ENCODE peak calls at places on chromosome 20, in six cellular contexts. I is LoVo, A is hepatic stellate cell, S is kidney, V is HEK293T, J is NAMALWA. K is an unnamed sample.

GRCh38 chr20:14717124-14718004 is 380.0 kb upstream of the FLRT3 start:
- DNase-seq in I (peak), A (no peak), S (no peak), V (no peak), J (no peak), K (no peak)

GRCh38 chr20:61185181-61185580 is 66.9 kb upstream of the CDH4 start:
- DNase-seq in I (no peak), A (no peak), S (no peak), V (no peak), J (no peak), K (no peak)

GRCh38 chr20:1775117-1775516 is 117.5 kb upstream of the SIRPG start:
- DNase-seq in I (no peak), A (no peak), S (no peak), V (no peak), J (no peak), K (no peak)

GRCh38 chr20:64256282-64256947 is 867 bp downstream of the PCMTD2 start:
- DNase-seq in I (no peak), A (no peak), S (no peak), V (no peak), J (no peak), K (no peak)

GRCh38 chr20:42483694-42484303 is 705.9 kb downstream of the PTPRT start:
- DNase-seq in I (no peak), A (no peak), S (no peak), V (peak), J (peak), K (peak)

GRCh38 chr20:14481863-14482262 is 144.5 kb upstream of the FLRT3 start:
- DNase-seq in I (no peak), A (peak), S (no peak), V (no peak), J (no peak), K (no peak)

GRCh38 chr20:24468401-24469115 is 871 bp upstream of the SYNDIG1 start:
- DNase-seq in I (no peak), A (no peak), S (peak), V (no peak), J (no peak), K (no peak)

GRCh38 chr20:52145587-52145986 is 46.0 kb downstream of the ZFP64 start:
- DNase-seq in I (no peak), A (no peak), S (no peak), V (no peak), J (no peak), K (no peak)

GRCh38 chr20:44208770-44209169 is 1.8 kb downstream of the OSER1 start:
- DNase-seq in I (no peak), A (no peak), S (no peak), V (no peak), J (peak), K (no peak)

GRCh38 chr20:56941101-56941686 is 312.1 kb downstream of the TFAP2C start:
- DNase-seq in I (no peak), A (no peak), S (no peak), V (no peak), J (no peak), K (no peak)

GRCh38 chr20:21554985-21555384 is 41.1 kb upstream of the NKX2-2 start:
- DNase-seq in I (no peak), A (no peak), S (no peak), V (no peak), J (no peak), K (no peak)

GRCh38 chr20:20664795-20665194 is 47.6 kb downstream of the RALGAPA2 start:
- DNase-seq in I (peak), A (no peak), S (no peak), V (peak), J (peak), K (peak)

GRCh38 chr20:62011938-62012534 is 53.6 kb downstream of the TAF4 start:
- DNase-seq in I (no peak), A (no peak), S (peak), V (no peak), J (no peak), K (no peak)

GRCh38 chr20:53122853-53123252 is 150.7 kb downstream of the TSHZ2 start:
- DNase-seq in I (no peak), A (no peak), S (no peak), V (no peak), J (no peak), K (no peak)

GRCh38 chr20:48295966-48296421 is 510.7 kb upstream of the SULF2 start:
- DNase-seq in I (no peak), A (peak), S (no peak), V (no peak), J (no peak), K (peak)

GRCh38 chr20:38485041-38485440 is 12.4 kb downstream of the RALGAPB start:
- DNase-seq in I (no peak), A (no peak), S (no peak), V (no peak), J (no peak), K (no peak)

GRCh38 chr20:33662172-33662571 is at the start of gene C20orf144:
- DNase-seq in I (no peak), A (no peak), S (peak), V (no peak), J (no peak), K (no peak)

GRCh38 chr20:33443006-33443511 is 504 bp downstream of the SNTA1 start:
- DNase-seq in I (no peak), A (peak), S (peak), V (peak), J (no peak), K (peak)

GRCh38 chr20:63580796-63581461 is 6.9 kb upstream of the HELZ2 start:
- DNase-seq in I (no peak), A (peak), S (no peak), V (peak), J (peak), K (peak)

GRCh38 chr20:49637238-49637637 is 69.3 kb upstream of the PTGIS start:
- DNase-seq in I (no peak), A (no peak), S (no peak), V (no peak), J (no peak), K (no peak)

GRCh38 chr20:58112017-58112781 is 116.3 kb downstream of the ANKRD60 start:
- DNase-seq in I (peak), A (peak), S (no peak), V (no peak), J (no peak), K (no peak)

GRCh38 chr20:23143986-23144695 is 58.0 kb upstream of the CD93 start:
- DNase-seq in I (no peak), A (no peak), S (peak), V (no peak), J (no peak), K (no peak)

GRCh38 chr20:46701986-46702385 is 7.5 kb upstream of the SLC2A10 start:
- DNase-seq in I (no peak), A (no peak), S (no peak), V (no peak), J (no peak), K (no peak)

GRCh38 chr20:18587665-18588553 is at the start of gene DTD1:
- DNase-seq in I (peak), A (peak), S (peak), V (peak), J (peak), K (peak)

GRCh38 chr20:11047559-11047958 is 373.8 kb upstream of the JAG1 start:
- DNase-seq in I (peak), A (no peak), S (no peak), V (no peak), J (no peak), K (no peak)

GRCh38 chr20:34852298-34852697 is 20.4 kb downstream of the GGT7 start:
- DNase-seq in I (no peak), A (no peak), S (no peak), V (no peak), J (no peak), K (no peak)

GRCh38 chr20:37305079-37305478 is 15.6 kb downstream of the MANBAL start:
- DNase-seq in I (no peak), A (no peak), S (no peak), V (no peak), J (no peak), K (no peak)

GRCh38 chr20:55678126-55678525 is 327.2 kb downstream of the CBLN4 start:
- DNase-seq in I (no peak), A (no peak), S (no peak), V (no peak), J (no peak), K (peak)

GRCh38 chr20:32031007-32031958 is 20.8 kb upstream of the HCK start:
- DNase-seq in I (peak), A (peak), S (peak), V (peak), J (peak), K (peak)

GRCh38 chr20:48983423-48984400 is 62.2 kb downstream of the ARFGEF2 start:
- DNase-seq in I (peak), A (peak), S (no peak), V (no peak), J (no peak), K (peak)

GRCh38 chr20:23105193-23105592 is 19.1 kb upstream of the CD93 start:
- DNase-seq in I (no peak), A (no peak), S (no peak), V (no peak), J (no peak), K (no peak)